ENCODE peak calls at places on chromosomes 2 and 18, in seven cellular contexts. One of them, this sample, is unnamed.

GRCh38 chr2:210477496-210477895 is 937 bp upstream of the LANCL1 start:
- DNase-seq in stomach: no peak
- DNase-seq in transverse colon: no peak
- DNase-seq in PC-3: peak; percentile 65
- DNase-seq in thyroid gland: peak; percentile 33
- DNase-seq in foreskin fibroblast: peak; percentile 76
- DNase-seq in Caco-2: no peak
- DNase-seq in this sample: no peak

GRCh38 chr2:230955163-230955779 is 30.2 kb upstream of the GPR55 start:
- DNase-seq in stomach: no peak
- DNase-seq in transverse colon: no peak
- DNase-seq in PC-3: no peak
- DNase-seq in thyroid gland: no peak
- DNase-seq in foreskin fibroblast: no peak
- DNase-seq in Caco-2: no peak
- DNase-seq in this sample: no peak

GRCh38 chr2:208256192-208256782 is 1.4 kb upstream of the IDH1 start:
- DNase-seq in stomach: no peak
- DNase-seq in transverse colon: no peak
- DNase-seq in PC-3: peak; percentile 49
- DNase-seq in thyroid gland: no peak
- DNase-seq in foreskin fibroblast: peak; percentile 33
- DNase-seq in Caco-2: no peak
- DNase-seq in this sample: no peak

GRCh38 chr2:38776531-38776930 is 1.5 kb upstream of the GEMIN6 start:
- DNase-seq in stomach: no peak
- DNase-seq in transverse colon: no peak
- DNase-seq in PC-3: no peak
- DNase-seq in thyroid gland: no peak
- DNase-seq in foreskin fibroblast: no peak
- DNase-seq in Caco-2: no peak
- DNase-seq in this sample: no peak

GRCh38 chr2:162196611-162197010 is 44.6 kb upstream of the GCG start:
- DNase-seq in stomach: no peak
- DNase-seq in transverse colon: no peak
- DNase-seq in PC-3: peak; percentile 85
- DNase-seq in thyroid gland: no peak
- DNase-seq in foreskin fibroblast: peak; percentile 67
- DNase-seq in Caco-2: no peak
- DNase-seq in this sample: no peak

GRCh38 chr2:15840173-15840572 is 100.2 kb upstream of the MYCN start:
- DNase-seq in stomach: no peak
- DNase-seq in transverse colon: no peak
- DNase-seq in PC-3: peak; percentile 56
- DNase-seq in thyroid gland: no peak
- DNase-seq in foreskin fibroblast: no peak
- DNase-seq in Caco-2: no peak
- DNase-seq in this sample: no peak

GRCh38 chr2:23591111-23591510 is 206.1 kb downstream of the KLHL29 start:
- DNase-seq in stomach: no peak
- DNase-seq in transverse colon: no peak
- DNase-seq in PC-3: no peak
- DNase-seq in thyroid gland: no peak
- DNase-seq in foreskin fibroblast: no peak
- DNase-seq in Caco-2: no peak
- DNase-seq in this sample: no peak

GRCh38 chr2:111031546-111032484 is 88.9 kb upstream of the BCL2L11 start:
- DNase-seq in stomach: peak; percentile 23
- DNase-seq in transverse colon: no peak
- DNase-seq in PC-3: peak; percentile 14
- DNase-seq in thyroid gland: peak; percentile 76
- DNase-seq in foreskin fibroblast: no peak
- DNase-seq in Caco-2: no peak
- DNase-seq in this sample: no peak

GRCh38 chr2:10222-10875 is 36.0 kb downstream of the FAM110C start:
- DNase-seq in stomach: no peak
- DNase-seq in transverse colon: no peak
- DNase-seq in PC-3: no peak
- DNase-seq in thyroid gland: no peak
- DNase-seq in foreskin fibroblast: no peak
- DNase-seq in Caco-2: no peak
- DNase-seq in this sample: no peak

GRCh38 chr2:46029332-46029811 is 267.8 kb upstream of the EPAS1 start:
- DNase-seq in stomach: no peak
- DNase-seq in transverse colon: no peak
- DNase-seq in PC-3: peak; percentile 56
- DNase-seq in thyroid gland: no peak
- DNase-seq in foreskin fibroblast: peak; percentile 40
- DNase-seq in Caco-2: no peak
- DNase-seq in this sample: no peak

GRCh38 chr2:152585830-152586484 is 131.3 kb downstream of the PRPF40A start:
- DNase-seq in stomach: no peak
- DNase-seq in transverse colon: no peak
- DNase-seq in PC-3: peak; percentile 34
- DNase-seq in thyroid gland: peak; percentile 64
- DNase-seq in foreskin fibroblast: peak; percentile 97
- DNase-seq in Caco-2: no peak
- DNase-seq in this sample: no peak

GRCh38 chr2:165144315-165144714 is 59.5 kb downstream of the SCN3A start:
- DNase-seq in stomach: no peak
- DNase-seq in transverse colon: no peak
- DNase-seq in PC-3: no peak
- DNase-seq in thyroid gland: no peak
- DNase-seq in foreskin fibroblast: no peak
- DNase-seq in Caco-2: no peak
- DNase-seq in this sample: no peak

DNA sequence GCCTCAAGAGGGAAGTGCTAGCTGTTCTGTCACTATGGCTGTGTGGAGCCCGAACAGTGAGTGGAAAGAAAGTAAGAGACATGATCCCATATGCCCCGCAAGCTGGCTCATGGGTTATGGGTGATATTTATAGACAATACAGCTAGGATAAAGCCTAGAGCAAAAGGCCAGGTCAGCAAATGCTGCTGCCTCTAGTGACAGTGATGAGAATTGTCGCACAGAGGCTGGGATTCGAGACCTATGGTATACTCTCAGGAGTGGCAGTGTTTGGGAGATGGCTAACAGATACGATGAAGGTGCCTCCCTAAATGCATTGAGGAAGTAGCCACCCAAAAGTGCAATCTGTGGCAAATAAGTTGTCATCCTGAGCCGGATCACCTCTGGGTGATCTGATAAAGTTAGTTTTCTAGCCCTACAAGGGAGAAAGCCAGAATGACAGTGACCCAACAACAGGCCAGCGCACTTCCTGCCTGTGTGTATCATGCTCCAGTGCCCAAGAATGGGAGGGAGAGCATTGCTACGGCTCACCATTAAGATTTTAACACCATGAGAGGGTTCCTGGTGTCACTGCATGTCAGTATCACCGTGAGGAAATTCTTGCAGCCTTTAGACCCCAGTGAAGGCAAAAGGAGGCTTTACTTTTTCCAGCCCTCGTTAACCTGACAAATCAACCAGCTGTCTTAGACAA is 92.3 kb upstream of the TGFA start:
- DNase-seq in stomach: no peak
- DNase-seq in transverse colon: no peak
- DNase-seq in PC-3: peak; percentile 48
- DNase-seq in thyroid gland: no peak
- DNase-seq in foreskin fibroblast: peak; percentile 10
- DNase-seq in Caco-2: no peak
- DNase-seq in this sample: no peak
- TF ChIP-seq CTCF in stomach: no peak
- TF ChIP-seq CTCF in transverse colon: peak; percentile 8
- TF ChIP-seq CTCF in PC-3: peak; percentile 48
- TF ChIP-seq CTCF in thyroid gland: no peak
- TF ChIP-seq CTCF in foreskin fibroblast: no peak
- TF ChIP-seq CTCF in Caco-2: peak; percentile 23
- TF ChIP-seq CTCF in this sample: no peak

GRCh38 chr2:196987654-196988364 is 61.3 kb upstream of the PGAP1 start:
- DNase-seq in stomach: no peak
- DNase-seq in transverse colon: no peak
- DNase-seq in PC-3: peak; percentile 95
- DNase-seq in thyroid gland: no peak
- DNase-seq in foreskin fibroblast: peak; percentile 96
- DNase-seq in Caco-2: no peak
- DNase-seq in this sample: no peak
- H3K4me3 ChIP-seq in stomach: no peak overlapping the region
- H3K4me3 ChIP-seq in transverse colon: no peak overlapping the region
- H3K4me3 ChIP-seq in PC-3: peak overlapping the region; percentile 52
- H3K4me3 ChIP-seq in thyroid gland: no peak overlapping the region
- H3K4me3 ChIP-seq in foreskin fibroblast: peak overlapping the region; percentile 25
- H3K4me3 ChIP-seq in Caco-2: no peak overlapping the region
- H3K4me3 ChIP-seq in this sample: no peak overlapping the region

DNA sequence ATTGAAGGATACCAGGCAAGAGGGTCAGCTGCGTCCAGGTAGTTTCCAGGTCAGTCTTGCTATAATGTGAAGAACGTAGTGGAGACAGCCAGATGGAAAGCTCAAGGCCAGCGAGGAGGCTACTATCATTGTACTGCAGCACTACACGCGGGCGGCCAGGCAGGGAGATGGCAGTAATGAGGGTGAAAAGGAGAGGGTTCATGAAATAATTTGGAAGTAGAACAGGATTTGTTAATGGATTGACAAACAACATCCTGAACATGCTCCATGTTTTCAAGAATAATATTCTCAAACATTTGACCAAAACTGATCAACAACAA is 17.1 kb downstream of the SPIRE1 start:
- DNase-seq in stomach: no peak
- DNase-seq in transverse colon: no peak
- DNase-seq in PC-3: no peak
- DNase-seq in thyroid gland: no peak
- DNase-seq in foreskin fibroblast: no peak
- DNase-seq in Caco-2: no peak
- DNase-seq in this sample: no peak
- TF ChIP-seq CTCF in stomach: no peak
- TF ChIP-seq CTCF in transverse colon: no peak
- TF ChIP-seq CTCF in PC-3: peak; percentile 3
- TF ChIP-seq CTCF in thyroid gland: no peak
- TF ChIP-seq CTCF in foreskin fibroblast: no peak
- TF ChIP-seq CTCF in Caco-2: no peak
- TF ChIP-seq CTCF in this sample: no peak

DNA sequence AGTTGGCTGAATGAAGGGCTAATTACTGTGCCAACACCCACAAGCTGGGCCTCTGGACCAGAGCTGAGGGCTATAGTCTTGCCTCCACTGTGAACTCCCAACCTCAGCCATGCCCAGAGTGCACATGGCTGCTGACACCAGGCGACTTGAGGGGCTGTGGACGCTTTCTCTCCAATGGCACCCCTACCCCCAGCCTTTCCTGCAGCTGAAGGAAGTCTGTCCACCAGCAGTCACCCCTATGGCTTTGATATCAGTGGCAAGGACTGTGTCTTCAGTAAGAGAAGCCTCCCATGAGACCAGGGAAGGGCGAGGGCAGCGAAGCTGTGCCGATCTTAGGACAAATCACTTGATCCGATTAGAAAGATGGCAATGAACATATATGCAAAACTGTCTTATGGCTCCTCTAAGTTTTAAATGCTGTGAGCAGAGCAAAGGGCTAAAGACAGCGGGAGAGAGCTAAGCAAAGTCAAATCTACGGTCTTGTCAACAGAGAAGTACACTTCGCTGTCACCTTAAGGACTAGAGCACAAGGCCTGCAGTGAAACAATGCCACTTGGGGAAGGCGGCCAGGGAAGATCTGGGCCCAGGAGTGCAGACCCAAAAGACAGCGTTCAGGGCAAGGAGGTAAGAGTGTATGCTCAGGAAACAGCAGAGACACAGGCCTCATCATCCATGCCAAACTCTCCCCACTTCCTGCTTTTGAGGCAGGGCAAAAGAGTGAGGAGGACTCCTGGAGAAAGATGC is 1.6 kb downstream of the TEX261 start:
- DNase-seq in stomach: no peak
- DNase-seq in transverse colon: no peak
- DNase-seq in PC-3: no peak
- DNase-seq in thyroid gland: no peak
- DNase-seq in foreskin fibroblast: no peak
- DNase-seq in Caco-2: no peak
- DNase-seq in this sample: no peak
- H3K4me3 ChIP-seq in stomach: peak overlapping the region; percentile 99
- H3K4me3 ChIP-seq in transverse colon: no peak overlapping the region
- H3K4me3 ChIP-seq in PC-3: peak overlapping the region; percentile 83
- H3K4me3 ChIP-seq in thyroid gland: no peak overlapping the region
- H3K4me3 ChIP-seq in foreskin fibroblast: peak overlapping the region; percentile 58
- H3K4me3 ChIP-seq in Caco-2: no peak overlapping the region
- H3K4me3 ChIP-seq in this sample: no peak overlapping the region

DNA sequence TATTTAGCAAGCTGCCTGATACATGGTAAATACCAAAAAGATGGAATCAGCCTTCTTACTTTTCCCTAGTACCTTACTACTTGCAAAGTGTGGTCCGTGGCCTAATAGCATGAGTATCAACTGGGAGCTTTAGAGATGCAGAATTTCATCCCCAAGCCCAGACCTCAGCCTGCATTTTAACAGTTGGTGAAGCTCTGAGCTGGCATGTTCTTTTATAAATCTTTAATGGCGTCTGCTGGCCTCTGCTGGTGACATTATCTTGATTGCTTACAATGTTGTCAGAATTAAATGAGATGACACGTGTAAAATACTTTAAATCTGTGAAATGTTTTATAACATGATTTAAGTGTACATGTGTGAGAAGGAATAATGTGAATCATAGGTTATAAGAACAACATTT is 115.1 kb upstream of the NOSTRIN start:
- DNase-seq in stomach: no peak
- DNase-seq in transverse colon: no peak
- DNase-seq in PC-3: peak; percentile 25
- DNase-seq in thyroid gland: no peak
- DNase-seq in foreskin fibroblast: peak; percentile 38
- DNase-seq in Caco-2: no peak
- DNase-seq in this sample: no peak
- TF ChIP-seq CTCF in stomach: no peak
- TF ChIP-seq CTCF in transverse colon: no peak
- TF ChIP-seq CTCF in PC-3: peak; percentile 51
- TF ChIP-seq CTCF in thyroid gland: peak; percentile 40
- TF ChIP-seq CTCF in foreskin fibroblast: no peak
- TF ChIP-seq CTCF in Caco-2: no peak
- TF ChIP-seq CTCF in this sample: peak; percentile 33

GRCh38 chr2:190889175-190889943 is 8.7 kb downstream of the GLS start:
- DNase-seq in stomach: no peak
- DNase-seq in transverse colon: no peak
- DNase-seq in PC-3: no peak
- DNase-seq in thyroid gland: no peak
- DNase-seq in foreskin fibroblast: no peak
- DNase-seq in Caco-2: no peak
- DNase-seq in this sample: no peak

GRCh38 chr2:190891370-190891769 is 10.7 kb downstream of the GLS start:
- DNase-seq in stomach: no peak
- DNase-seq in transverse colon: no peak
- DNase-seq in PC-3: no peak
- DNase-seq in thyroid gland: no peak
- DNase-seq in foreskin fibroblast: no peak
- DNase-seq in Caco-2: no peak
- DNase-seq in this sample: no peak

GRCh38 chr2:190882831-190883582 is 2.4 kb downstream of the GLS start:
- DNase-seq in stomach: no peak
- DNase-seq in transverse colon: no peak
- DNase-seq in PC-3: peak; percentile 35
- DNase-seq in thyroid gland: no peak
- DNase-seq in foreskin fibroblast: no peak
- DNase-seq in Caco-2: no peak
- DNase-seq in this sample: no peak

GRCh38 chr2:190888449-190888848 is 7.8 kb downstream of the GLS start:
- DNase-seq in stomach: no peak
- DNase-seq in transverse colon: no peak
- DNase-seq in PC-3: no peak
- DNase-seq in thyroid gland: no peak
- DNase-seq in foreskin fibroblast: no peak
- DNase-seq in Caco-2: no peak
- DNase-seq in this sample: no peak

GRCh38 chr2:190887089-190887488 is 6.5 kb downstream of the GLS start:
- DNase-seq in stomach: no peak
- DNase-seq in transverse colon: no peak
- DNase-seq in PC-3: peak; percentile 52
- DNase-seq in thyroid gland: no peak
- DNase-seq in foreskin fibroblast: no peak
- DNase-seq in Caco-2: no peak
- DNase-seq in this sample: no peak
- H3K4me3 ChIP-seq in stomach: no peak overlapping the region
- H3K4me3 ChIP-seq in transverse colon: no peak overlapping the region
- H3K4me3 ChIP-seq in PC-3: no peak overlapping the region
- H3K4me3 ChIP-seq in thyroid gland: no peak overlapping the region
- H3K4me3 ChIP-seq in foreskin fibroblast: no peak overlapping the region
- H3K4me3 ChIP-seq in Caco-2: no peak overlapping the region
- H3K4me3 ChIP-seq in this sample: no peak overlapping the region